ENCODE peak calls at places on chromosome 22, in four cellular contexts. V is PC-9, B is spleen, C is Caco-2. F is an unnamed sample.

GRCh38 chr22:48278620-48279464 is 1516.4 kb downstream of the TBC1D22A start:
- DNase-seq in B (no peak), C (no peak), V (no peak), F (no peak)

GRCh38 chr22:29078869-29079207 is 6.0 kb downstream of the KREMEN1 start:
- DNase-seq in V (no peak), B (no peak), C (no peak), F (no peak)

GRCh38 chr22:17235861-17236260 is 16.6 kb upstream of the ADA2 start:
- DNase-seq in C (no peak), B (peak), V (no peak), F (no peak)

GRCh38 chr22:32862083-32862482 is 60.6 kb downstream of the TIMP3 start:
- DNase-seq in B (no peak), C (no peak), V (no peak), F (no peak)

GRCh38 chr22:44221710-44222475 is 41.2 kb downstream of the PARVG start:
- DNase-seq in B (no peak), C (no peak), V (no peak), F (peak)

GRCh38 chr22:22692707-22693530 is 48.5 kb downstream of the GGTLC2 start:
- DNase-seq in V (peak), C (peak), B (peak), F (peak)

GRCh38 chr22:41768420-41768819 is 32.1 kb upstream of the CCDC134 start:
- DNase-seq in C (no peak), V (peak), B (no peak), F (peak)

GRCh38 chr22:37166675-37167066 is 17.0 kb upstream of the IL2RB start:
- DNase-seq in B (peak), C (peak), V (peak), F (peak)

GRCh38 chr22:39924286-39924685 is 23.4 kb downstream of the GRAP2 start:
- DNase-seq in C (no peak), V (no peak), B (no peak), F (no peak)

DNA sequence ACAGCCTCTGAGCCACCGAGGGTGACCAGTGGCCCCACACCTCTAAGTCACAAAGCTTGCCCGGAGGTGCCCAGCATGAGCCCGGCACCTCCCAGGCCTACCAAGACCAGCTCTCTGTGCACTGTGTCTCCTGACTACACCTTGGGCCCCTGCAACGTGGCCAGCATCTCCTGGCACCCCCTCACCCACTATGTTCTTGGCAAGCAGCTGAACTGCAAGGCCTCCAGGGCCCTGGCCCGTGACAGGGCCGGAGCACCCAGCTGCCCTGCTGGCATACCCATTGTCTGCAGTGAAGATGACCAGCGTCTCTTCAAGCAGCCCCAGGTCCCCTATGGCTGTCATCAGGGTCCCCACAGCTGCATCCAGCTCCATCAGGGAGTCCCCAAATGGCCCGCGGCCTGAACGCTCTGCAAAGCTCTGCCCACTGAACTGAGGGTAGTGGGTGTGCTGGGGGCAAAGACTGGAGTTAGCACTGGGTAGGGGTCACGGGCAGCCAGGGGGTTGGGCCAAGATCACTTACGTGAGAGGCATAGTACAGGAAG is 1.6 kb downstream of the ARSA start:
- DNase-seq in C (no peak), V (no peak), B (peak), F (no peak)
- H3K4me3 ChIP-seq in C (no peak), V (no peak), B (no peak), F (no peak)

DNA sequence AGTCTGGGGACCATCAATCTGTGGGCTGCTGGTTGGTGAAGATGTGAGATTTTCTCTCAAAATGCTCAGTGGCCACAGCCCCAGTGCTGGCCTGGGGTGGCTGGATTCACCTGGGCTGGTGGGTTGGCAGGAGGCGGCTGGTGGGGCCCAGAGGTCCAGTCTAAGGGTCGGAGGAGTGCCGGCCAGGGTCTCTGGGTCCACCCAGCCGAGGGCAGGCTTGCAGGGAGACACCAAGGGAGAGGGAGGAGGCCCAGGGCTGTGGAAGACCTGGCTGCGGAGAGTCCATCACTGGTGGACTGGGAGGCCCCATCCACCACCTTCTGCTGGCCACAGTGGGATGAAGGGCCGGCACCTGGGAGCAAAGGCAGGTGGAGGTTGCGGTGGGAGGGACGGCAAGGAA is 582 bp upstream of the SHANK3 start:
- DNase-seq in C (no peak), V (no peak), B (no peak), F (no peak)
- TF ChIP-seq CTCF in C (no peak), V (no peak), B (no peak), F (no peak)

GRCh38 chr22:50251472-50252054 is 498 bp upstream of the HDAC10 start:
- DNase-seq in V (no peak), B (no peak), C (no peak), F (no peak)
- H3K4me3 ChIP-seq in V (peak), B (peak), C (peak), F (no peak)

DNA sequence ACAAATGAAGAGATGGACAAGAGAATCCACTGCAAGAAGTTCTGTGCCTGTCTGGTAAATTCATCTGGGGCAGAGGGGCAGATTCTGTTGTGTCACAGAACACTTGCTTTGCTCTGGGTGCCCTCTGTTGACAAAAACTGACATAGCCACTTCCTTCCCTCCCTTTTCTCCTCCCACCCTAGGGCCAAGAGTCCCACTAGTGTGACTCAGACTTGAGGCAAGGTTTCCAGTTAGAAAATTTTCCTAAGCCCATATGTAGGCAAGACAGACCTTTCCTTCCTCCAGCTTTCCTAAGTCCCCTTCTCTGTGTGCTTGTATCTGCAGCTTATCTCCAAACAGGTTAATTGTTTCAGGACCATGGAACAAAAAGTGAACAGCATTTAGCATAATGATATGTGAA is 106.8 kb downstream of the RBFOX2 start:
- DNase-seq in V (peak), B (no peak), C (peak), F (peak)
- TF ChIP-seq CTCF in V (peak), B (peak), C (peak), F (peak)

GRCh38 chr22:43173976-43174720 is 12.8 kb downstream of the TTLL12 start:
- DNase-seq in C (no peak), B (peak), V (no peak), F (no peak)

GRCh38 chr22:43176090-43176489 is 10.8 kb downstream of the TTLL12 start:
- DNase-seq in B (peak), C (no peak), V (no peak), F (no peak)

GRCh38 chr22:43173566-43173965 is 13.4 kb downstream of the TTLL12 start:
- DNase-seq in C (no peak), V (no peak), B (peak), F (no peak)

GRCh38 chr22:43177479-43177878 is 9.5 kb downstream of the TTLL12 start:
- DNase-seq in B (peak), C (no peak), V (no peak), F (no peak)

DNA sequence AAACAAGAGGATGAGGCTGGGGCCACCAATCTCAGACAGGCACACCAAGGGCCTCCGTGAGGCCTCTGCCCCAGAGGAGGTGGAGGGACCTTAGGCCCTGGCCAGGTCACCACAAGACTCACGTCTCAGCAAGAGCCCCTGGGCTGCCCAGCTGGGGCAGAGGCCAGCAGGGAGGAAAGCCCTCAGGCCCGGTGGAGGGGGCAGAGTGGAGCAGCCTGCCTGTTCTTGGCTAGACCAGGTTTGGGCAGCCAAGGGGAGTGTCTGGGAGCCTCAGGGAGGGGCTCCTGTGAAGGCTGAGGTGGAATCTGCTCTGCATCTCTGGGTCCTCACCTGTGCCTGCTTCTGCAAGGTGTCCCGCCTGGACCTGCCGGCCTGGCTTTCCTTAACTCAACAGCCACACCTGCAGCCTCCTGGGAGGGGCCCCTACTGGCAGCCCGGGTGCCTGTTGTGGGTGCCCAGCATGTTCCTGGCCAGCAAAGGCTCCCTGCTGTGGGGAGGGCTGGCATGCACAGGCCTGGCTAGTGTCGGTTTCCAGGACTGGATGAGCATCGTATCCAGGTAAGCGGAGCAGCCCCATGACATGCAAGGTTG is 11.9 kb downstream of the TTLL12 start:
- DNase-seq in V (no peak), C (no peak), B (peak), F (no peak)
- H3K4me3 ChIP-seq in V (no peak), C (no peak), B (no peak), F (no peak)

DNA sequence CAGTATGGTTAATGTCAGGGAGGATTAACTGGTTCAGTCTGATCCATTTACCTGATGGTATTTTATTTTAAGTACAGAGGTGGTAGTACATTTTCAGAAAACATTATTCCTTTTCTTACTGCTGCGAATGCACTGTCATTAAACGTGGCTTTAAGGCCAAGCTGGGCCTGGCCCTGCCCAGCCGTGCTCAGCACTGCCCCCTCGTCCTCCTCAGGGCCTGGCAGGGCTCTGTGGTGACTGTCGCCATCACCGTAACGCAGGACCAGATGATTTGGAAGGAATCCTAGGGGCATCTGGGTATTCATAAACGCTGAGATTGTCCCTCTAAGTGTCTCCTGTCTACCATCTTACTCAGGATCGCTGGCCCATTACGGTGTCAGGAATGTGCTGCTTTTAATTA is 302.0 kb downstream of the TBC1D22A start:
- DNase-seq in B (peak), V (no peak), C (no peak), F (no peak)
- TF ChIP-seq CTCF in B (no peak), V (no peak), C (no peak), F (no peak)